ENCODE peak calls at places on chromosomes 7 and 10, in ten cellular contexts. A is tibial artery, E is RWPE1, J is NB4, C is heart left ventricle, U is astrocyte of the spinal cord, K is fibroblast of lung, Q is adrenal gland, H is GM12865, S is breast epithelium. O is an unnamed sample.
A peak's percentile ranks its signal among the peaks of the same experiment; 100 is the strongest.

GRCh38 chr10:23158370-23158769 is 33.7 kb upstream of the PTF1A start:
- DNase-seq in A (no peak), E (peak; percentile 79), J (peak; percentile 57), C (no peak), U (peak; percentile 55), K (peak; percentile 42), Q (peak; percentile 56), H (peak; percentile 73), S (no peak), O (peak; percentile 81)

GRCh38 chr7:29288534-29289091 is 94.0 kb downstream of the CHN2 start:
- DNase-seq in A (no peak), E (no peak), J (no peak), C (no peak), U (no peak), K (no peak), Q (no peak), H (no peak), S (no peak), O (no peak)

GRCh38 chr10:99815611-99816010 is 33.2 kb downstream of the ABCC2 start:
- DNase-seq in A (no peak), E (no peak), J (no peak), C (no peak), U (no peak), K (peak; percentile 1), Q (no peak), H (no peak), S (no peak), O (peak; percentile 34)

GRCh38 chr7:130831322-130831721 is 97.3 kb upstream of the KLF14 start:
- DNase-seq in A (no peak), E (no peak), J (no peak), C (no peak), U (no peak), K (no peak), Q (no peak), H (no peak), S (no peak), O (no peak)

GRCh38 chr7:143487566-143487965 is 9.9 kb downstream of the TAS2R41 start:
- DNase-seq in A (peak; percentile 82), E (no peak), J (no peak), C (peak; percentile 53), U (no peak), K (peak; percentile 20), Q (peak; percentile 76), H (no peak), S (no peak), O (peak; percentile 76)

GRCh38 chr10:3605882-3606281 is 179.1 kb downstream of the KLF6 start:
- DNase-seq in A (no peak), E (no peak), J (no peak), C (no peak), U (no peak), K (no peak), Q (no peak), H (no peak), S (no peak), O (peak; percentile 30)

GRCh38 chr7:27723086-27723485 is 16.9 kb upstream of the TAX1BP1 start:
- DNase-seq in A (no peak), E (peak; percentile 38), J (peak; percentile 57), C (no peak), U (peak; percentile 9), K (peak; percentile 11), Q (no peak), H (no peak), S (no peak), O (peak; percentile 13)

GRCh38 chr10:123645016-123645415 is 21.1 kb upstream of the GPR26 start:
- DNase-seq in A (peak; percentile 27), E (no peak), J (no peak), C (no peak), U (no peak), K (no peak), Q (no peak), H (no peak), S (no peak), O (no peak)

GRCh38 chr10:130802301-130802700 is 509.2 kb downstream of the TCERG1L start:
- DNase-seq in A (no peak), E (no peak), J (no peak), C (no peak), U (no peak), K (no peak), Q (no peak), H (no peak), S (no peak), O (no peak)

GRCh38 chr7:1539346-1540321 is 9.1 kb downstream of the MAFK start:
- DNase-seq in A (peak; percentile 72), E (no peak), J (no peak), C (no peak), U (peak; percentile 42), K (peak; percentile 73), Q (no peak), H (no peak), S (no peak), O (no peak)

GRCh38 chr10:78367012-78367411 is 333.3 kb downstream of the RPS24 start:
- DNase-seq in A (no peak), E (no peak), J (no peak), C (no peak), U (no peak), K (no peak), Q (peak; percentile 4), H (no peak), S (no peak), O (peak; percentile 16)

GRCh38 chr10:95906675-95907453 is 911 bp upstream of the CC2D2B start:
- DNase-seq in A (peak; percentile 74), E (peak; percentile 54), J (peak; percentile 84), C (no peak), U (peak; percentile 70), K (peak; percentile 65), Q (peak; percentile 62), H (peak; percentile 69), S (peak; percentile 54), O (peak; percentile 81)

GRCh38 chr7:25653412-25653811 is 425.1 kb upstream of the NPVF start:
- DNase-seq in A (no peak), E (no peak), J (no peak), C (no peak), U (no peak), K (no peak), Q (no peak), H (no peak), S (no peak), O (no peak)

GRCh38 chr7:69663911-69664310 is 65.6 kb downstream of the AUTS2 start:
- DNase-seq in A (no peak), E (no peak), J (no peak), C (no peak), U (no peak), K (no peak), Q (no peak), H (no peak), S (no peak), O (no peak)

GRCh38 chr7:123230147-123230546 is 30.4 kb upstream of the SLC13A1 start:
- DNase-seq in A (no peak), E (no peak), J (no peak), C (no peak), U (no peak), K (no peak), Q (no peak), H (no peak), S (no peak), O (no peak)
- TF ChIP-seq CTCF in A (no peak), E (no peak), J (no peak), C (no peak), U (no peak), K (no peak), Q (no peak), H (no peak), S (no peak), O (no peak)

GRCh38 chr7:106063039-106063438 is 49.1 kb downstream of the SYPL1 start:
- DNase-seq in A (no peak), E (no peak), J (no peak), C (no peak), U (no peak), K (no peak), Q (no peak), H (no peak), S (no peak), O (no peak)

GRCh38 chr7:106063692-106064091 is 48.4 kb downstream of the SYPL1 start:
- DNase-seq in A (no peak), E (no peak), J (no peak), C (no peak), U (no peak), K (no peak), Q (no peak), H (no peak), S (no peak), O (no peak)

GRCh38 chr7:106065560-106066500 is 46.3 kb downstream of the SYPL1 start:
- DNase-seq in A (no peak), E (peak; percentile 42), J (no peak), C (no peak), U (peak; percentile 44), K (peak; percentile 46), Q (peak; percentile 59), H (no peak), S (no peak), O (peak; percentile 64)

GRCh38 chr7:106064836-106065559 is 47.1 kb downstream of the SYPL1 start:
- DNase-seq in A (peak; percentile 97), E (peak; percentile 97), J (peak; percentile 47), C (peak; percentile 94), U (peak; percentile 93), K (peak; percentile 96), Q (peak; percentile 97), H (no peak), S (peak; percentile 91), O (peak; percentile 82)

GRCh38 chr7:106064329-106064728 is 47.8 kb downstream of the SYPL1 start:
- DNase-seq in A (no peak), E (no peak), J (no peak), C (no peak), U (no peak), K (no peak), Q (no peak), H (no peak), S (no peak), O (no peak)
- TF ChIP-seq CTCF in A (no peak), E (no peak), J (no peak), C (no peak), U (no peak), K (no peak), Q (no peak), H (no peak), S (no peak), O (no peak)

GRCh38 chr7:96179863-96180262 is 142.0 kb downstream of the SLC25A13 start:
- DNase-seq in A (no peak), E (peak; percentile 7), J (no peak), C (no peak), U (peak; percentile 5), K (no peak), Q (no peak), H (no peak), S (no peak), O (peak; percentile 32)
- TF ChIP-seq CTCF in A (no peak), E (no peak), J (no peak), C (no peak), U (peak; percentile 11), K (no peak), Q (no peak), H (no peak), S (no peak), O (no peak)

DNA sequence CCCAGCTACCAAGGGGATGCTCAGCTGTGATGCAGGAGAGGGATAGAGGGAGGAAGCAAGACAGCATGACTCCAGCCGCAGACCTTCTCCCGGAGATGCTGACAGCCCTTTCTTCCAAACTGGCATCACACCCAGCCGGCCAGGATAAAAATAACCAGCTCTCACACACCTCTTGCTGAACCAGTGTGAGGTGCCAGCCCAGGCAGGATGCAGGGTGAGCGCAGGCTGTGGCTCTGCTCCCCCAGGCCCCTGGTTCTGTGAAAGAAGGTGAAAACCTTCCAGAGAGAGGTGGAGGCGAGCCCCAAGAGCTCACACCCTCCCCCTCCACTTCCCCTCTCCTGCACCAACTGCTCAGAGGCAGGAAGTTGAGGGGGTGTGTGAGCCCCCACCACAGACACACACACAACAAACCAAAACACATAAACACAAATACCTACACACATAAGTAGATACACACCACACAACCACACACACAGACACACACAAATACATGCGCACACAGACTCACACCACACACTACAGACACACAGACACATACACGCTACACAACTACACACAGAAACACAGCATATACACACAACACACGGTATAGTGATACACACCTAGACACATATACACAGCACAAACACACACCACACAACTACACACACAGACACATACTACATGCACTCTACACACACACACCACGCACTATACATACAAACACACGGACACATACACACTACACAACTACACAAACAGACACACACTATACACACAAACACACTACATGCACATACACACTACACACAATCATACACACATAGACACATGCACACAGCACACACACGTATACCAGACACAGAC is 4.2 kb downstream of the GPR15LG start:
- DNase-seq in A (no peak), E (no peak), J (peak; percentile 52), C (peak; percentile 54), U (no peak), K (no peak), Q (peak; percentile 17), H (peak; percentile 78), S (no peak), O (no peak)
- TF ChIP-seq CTCF in A (no peak), E (no peak), J (no peak), C (no peak), U (no peak), K (no peak), Q (no peak), H (no peak), S (no peak), O (no peak)

O was measured in choroid plexus epithelial cell.